ENCODE peak calls at places on chromosomes 6 and 20, in eight cellular contexts. X, W, A, L, K, G, Z and I are unnamed samples.

GRCh38 chr20:36351937-36352336 is 45.8 kb downstream of the DLGAP4 start:
- DNase-seq in X (no peak), Z (no peak), G (no peak), K (no peak), L (no peak), W (no peak), A (no peak), I (no peak)

GRCh38 chr20:4299773-4300172 is 284.4 kb upstream of the RNF24 start:
- DNase-seq in G (no peak), Z (no peak), K (no peak), A (no peak), L (no peak), W (no peak), X (peak), I (no peak)

GRCh38 chr20:20530428-20531151 is 162.7 kb downstream of the INSM1 start:
- DNase-seq in Z (no peak), K (no peak), A (no peak), G (no peak), X (no peak), L (no peak), W (no peak), I (no peak)

GRCh38 chr6:149210376-149210775 is 107.1 kb upstream of the TAB2 start:
- DNase-seq in A (no peak), G (no peak), K (no peak), X (peak), L (no peak), W (peak), Z (no peak), I (no peak)

GRCh38 chr6:144953552-144954240 is 668.6 kb downstream of the UTRN start:
- DNase-seq in K (no peak), L (no peak), Z (no peak), G (no peak), X (peak), A (no peak), W (peak), I (no peak)

GRCh38 chr6:35757461-35758123 is 18.8 kb upstream of the CLPSL2 start:
- DNase-seq in A (no peak), G (no peak), Z (no peak), W (peak), X (peak), K (no peak), L (no peak), I (no peak)

GRCh38 chr6:84278311-84278710 is 50.9 kb upstream of the CEP162 start:
- DNase-seq in L (no peak), G (no peak), X (peak), K (no peak), W (no peak), A (no peak), Z (no peak), I (no peak)

GRCh38 chr6:47209632-47210031 is 100.1 kb downstream of the TNFRSF21 start:
- DNase-seq in K (no peak), L (no peak), X (peak), G (no peak), A (no peak), Z (no peak), W (peak), I (no peak)

GRCh38 chr20:59571591-59572314 is 32.6 kb upstream of the PHACTR3 start:
- DNase-seq in W (peak), G (peak), K (peak), X (peak), L (peak), A (peak), Z (no peak), I (peak)

GRCh38 chr20:12180107-12180661 is 262.5 kb downstream of the BTBD3 start:
- DNase-seq in X (no peak), G (no peak), Z (no peak), A (no peak), W (no peak), L (no peak), K (no peak), I (no peak)

GRCh38 chr6:129660346-129660676 is 49.7 kb downstream of the ARHGAP18 start:
- DNase-seq in K (no peak), G (no peak), Z (no peak), X (no peak), A (no peak), L (no peak), W (no peak), I (no peak)

GRCh38 chr6:159654483-159655098 is 38.5 kb downstream of the SOD2 start:
- DNase-seq in A (no peak), L (no peak), K (no peak), Z (no peak), X (peak), G (no peak), W (peak), I (no peak)

GRCh38 chr6:100342830-100343229 is 121.9 kb downstream of the SIM1 start:
- DNase-seq in K (no peak), X (peak), A (no peak), G (no peak), Z (no peak), L (no peak), W (peak), I (no peak)

GRCh38 chr20:61369731-61370520 is 117.9 kb downstream of the CDH4 start:
- DNase-seq in X (no peak), K (no peak), A (no peak), G (no peak), Z (no peak), L (peak), W (no peak), I (no peak)

GRCh38 chr20:58102744-58103516 is 125.5 kb downstream of the ANKRD60 start:
- DNase-seq in L (no peak), G (no peak), X (no peak), W (no peak), Z (no peak), K (no peak), A (no peak), I (no peak)

GRCh38 chr20:38473353-38473795 is 731 bp downstream of the RALGAPB start:
- DNase-seq in Z (no peak), L (no peak), G (no peak), X (peak), A (no peak), W (no peak), K (no peak), I (no peak)

GRCh38 chr6:118800394-118801071 is 93.4 kb upstream of the ASF1A start:
- DNase-seq in G (peak), Z (peak), X (peak), L (peak), K (peak), W (peak), A (peak), I (peak)

GRCh38 chr6:53906842-53907241 is 112.0 kb downstream of the LRRC1 start:
- DNase-seq in K (no peak), Z (no peak), L (no peak), A (no peak), X (peak), G (no peak), W (peak), I (peak)

GRCh38 chr6:156131221-156131903 is 645.8 kb upstream of the ARID1B start:
- DNase-seq in L (peak), W (no peak), Z (no peak), G (no peak), A (no peak), X (no peak), K (no peak), I (peak)

GRCh38 chr6:138241381-138241780 is 23.1 kb upstream of the PBOV1 start:
- DNase-seq in K (no peak), G (no peak), Z (no peak), A (no peak), W (no peak), L (no peak), X (no peak), I (no peak)

GRCh38 chr6:139369568-139370046 is 4.8 kb downstream of the CITED2 start:
- DNase-seq in G (no peak), X (peak), K (no peak), Z (no peak), L (no peak), W (peak), A (peak), I (no peak)

GRCh38 chr6:145820000-145820399 is 5.4 kb upstream of the FBXO30 start:
- DNase-seq in L (no peak), X (no peak), A (no peak), K (no peak), G (no peak), W (no peak), Z (no peak), I (no peak)

GRCh38 chr6:169604076-169604475 is 97.8 kb downstream of the WDR27 start:
- DNase-seq in L (no peak), X (no peak), Z (no peak), G (no peak), K (no peak), A (no peak), W (peak), I (no peak)

GRCh38 chr6:111258615-111259088 is 171.3 kb downstream of the SLC16A10 start:
- DNase-seq in G (no peak), W (no peak), L (no peak), Z (no peak), X (peak), K (no peak), A (no peak), I (no peak)

GRCh38 chr6:35166160-35166919 is 25.2 kb upstream of the TCP11 start:
- DNase-seq in G (no peak), L (no peak), Z (no peak), W (no peak), X (no peak), A (no peak), K (no peak), I (no peak)

GRCh38 chr6:72946766-72947165 is 278.5 kb downstream of the KHDC1L start:
- DNase-seq in K (no peak), G (no peak), X (peak), W (peak), L (no peak), A (no peak), Z (no peak), I (no peak)

GRCh38 chr6:24991748-24992467 is 56.1 kb upstream of the RIPOR2 start:
- DNase-seq in Z (peak), L (peak), K (no peak), A (peak), W (peak), G (peak), X (peak), I (peak)

GRCh38 chr6:13764996-13765395 is 49.4 kb downstream of the MCUR1 start:
- DNase-seq in W (no peak), K (no peak), G (no peak), Z (no peak), L (no peak), X (no peak), A (no peak), I (no peak)

GRCh38 chr20:4469910-4470309 is 251.8 kb upstream of the PRND start:
- DNase-seq in A (no peak), L (no peak), X (no peak), K (no peak), W (no peak), Z (no peak), G (no peak), I (no peak)

GRCh38 chr6:157879873-157880254 is 56.8 kb downstream of the SNX9 start:
- DNase-seq in X (no peak), A (no peak), Z (no peak), W (no peak), K (no peak), G (no peak), L (no peak), I (no peak)

GRCh38 chr20:33299111-33299603 is 16.1 kb downstream of the BPIFB1 start:
- DNase-seq in Z (peak), A (peak), K (peak), G (peak), L (peak), X (peak), W (peak), I (peak)

GRCh38 chr6:140623498-140623897 is 1249.0 kb upstream of the CITED2 start:
- DNase-seq in K (no peak), W (peak), Z (no peak), G (no peak), L (no peak), X (peak), A (no peak), I (no peak)

GRCh38 chr6:90643366-90643765 is 56.5 kb upstream of the MAP3K7 start:
- DNase-seq in Z (no peak), W (no peak), X (no peak), G (no peak), A (no peak), L (no peak), K (no peak), I (no peak)

GRCh38 chr6:154732538-154732823 is 735 bp upstream of the SCAF8 start:
- DNase-seq in Z (no peak), K (no peak), G (no peak), L (no peak), A (no peak), W (no peak), X (no peak), I (no peak)

GRCh38 chr20:47669489-47669888 is 115.8 kb downstream of the SULF2 start:
- DNase-seq in W (no peak), A (no peak), X (no peak), G (no peak), Z (no peak), L (no peak), K (no peak), I (no peak)

GRCh38 chr6:156174026-156174880 is 602.9 kb upstream of the ARID1B start:
- DNase-seq in W (no peak), X (no peak), L (no peak), A (no peak), G (no peak), Z (no peak), K (no peak), I (no peak)

GRCh38 chr6:150600302-150601017 is 775 bp downstream of the PLEKHG1 start:
- DNase-seq in W (peak), G (peak), K (peak), A (peak), X (peak), Z (peak), L (peak), I (peak)
- TF ChIP-seq CTCF in W (no peak), G (peak), K (peak), A (peak), X (peak), Z (no peak), L (peak), I (peak)

GRCh38 chr6:124684621-124685020 is 277.6 kb upstream of the RNF217 start:
- DNase-seq in K (no peak), A (no peak), L (no peak), Z (no peak), X (peak), G (no peak), W (no peak), I (no peak)
- H3K4me3 ChIP-seq in K (no peak), A (no peak), L (no peak), Z (no peak), X (no peak), G (no peak), W (no peak), I (no peak)

DNA sequence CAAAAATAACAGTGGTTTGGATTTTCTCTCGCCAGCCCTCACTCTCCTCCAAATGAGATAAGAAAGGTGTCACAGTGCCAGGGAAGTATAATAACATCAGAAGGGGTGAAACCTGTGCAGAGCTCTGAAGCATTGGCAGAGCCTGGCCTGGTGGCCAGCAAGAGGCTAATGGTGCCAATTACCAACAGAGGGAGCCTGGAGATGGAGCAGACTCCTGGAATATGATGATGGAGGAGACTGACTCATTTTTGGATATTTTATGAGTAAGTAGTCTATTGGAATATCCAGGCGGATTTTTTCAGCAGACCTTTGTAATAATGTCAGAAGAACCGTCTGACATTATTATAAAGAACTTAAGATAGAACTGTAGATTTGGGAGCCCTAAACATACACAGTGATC is 442.6 kb upstream of the MARCKS start:
- DNase-seq in A (peak), L (no peak), K (no peak), X (peak), Z (no peak), G (peak), W (peak), I (peak)
- TF ChIP-seq CTCF in A (peak), L (no peak), K (peak), X (peak), Z (no peak), G (peak), W (peak), I (no peak)

GRCh38 chr20:25197173-25197869 is 1.8 kb downstream of the ENTPD6 start:
- DNase-seq in A (no peak), X (no peak), Z (no peak), W (no peak), G (no peak), K (no peak), L (peak), I (no peak)

GRCh38 chr20:25195014-25195961 is at the start of gene ENTPD6:
- DNase-seq in G (peak), Z (peak), A (peak), W (peak), X (peak), K (peak), L (peak), I (peak)

GRCh38 chr20:25195962-25196700 is 619 bp downstream of the ENTPD6 start:
- DNase-seq in Z (no peak), A (peak), W (peak), X (no peak), G (no peak), L (no peak), K (no peak), I (peak)

GRCh38 chr20:25197870-25198190 is 2.3 kb downstream of the ENTPD6 start:
- DNase-seq in Z (no peak), X (no peak), W (no peak), L (no peak), A (no peak), K (no peak), G (no peak), I (no peak)

GRCh38 chr20:25196701-25197120 is 1.2 kb downstream of the ENTPD6 start:
- DNase-seq in W (no peak), L (peak), Z (no peak), G (no peak), X (no peak), A (peak), K (no peak), I (no peak)
- H3K4me3 ChIP-seq in W (peak), L (peak), Z (peak), G (peak), X (peak), A (peak), K (peak), I (peak)

GRCh38 chr6:33761922-33762629 is 15.4 kb upstream of the IP6K3 start:
- DNase-seq in A (peak), W (peak), L (peak), X (no peak), G (peak), Z (peak), K (peak), I (peak)
- TF ChIP-seq CTCF in A (peak), W (peak), L (peak), X (peak), G (peak), Z (peak), K (peak), I (peak)

DNA sequence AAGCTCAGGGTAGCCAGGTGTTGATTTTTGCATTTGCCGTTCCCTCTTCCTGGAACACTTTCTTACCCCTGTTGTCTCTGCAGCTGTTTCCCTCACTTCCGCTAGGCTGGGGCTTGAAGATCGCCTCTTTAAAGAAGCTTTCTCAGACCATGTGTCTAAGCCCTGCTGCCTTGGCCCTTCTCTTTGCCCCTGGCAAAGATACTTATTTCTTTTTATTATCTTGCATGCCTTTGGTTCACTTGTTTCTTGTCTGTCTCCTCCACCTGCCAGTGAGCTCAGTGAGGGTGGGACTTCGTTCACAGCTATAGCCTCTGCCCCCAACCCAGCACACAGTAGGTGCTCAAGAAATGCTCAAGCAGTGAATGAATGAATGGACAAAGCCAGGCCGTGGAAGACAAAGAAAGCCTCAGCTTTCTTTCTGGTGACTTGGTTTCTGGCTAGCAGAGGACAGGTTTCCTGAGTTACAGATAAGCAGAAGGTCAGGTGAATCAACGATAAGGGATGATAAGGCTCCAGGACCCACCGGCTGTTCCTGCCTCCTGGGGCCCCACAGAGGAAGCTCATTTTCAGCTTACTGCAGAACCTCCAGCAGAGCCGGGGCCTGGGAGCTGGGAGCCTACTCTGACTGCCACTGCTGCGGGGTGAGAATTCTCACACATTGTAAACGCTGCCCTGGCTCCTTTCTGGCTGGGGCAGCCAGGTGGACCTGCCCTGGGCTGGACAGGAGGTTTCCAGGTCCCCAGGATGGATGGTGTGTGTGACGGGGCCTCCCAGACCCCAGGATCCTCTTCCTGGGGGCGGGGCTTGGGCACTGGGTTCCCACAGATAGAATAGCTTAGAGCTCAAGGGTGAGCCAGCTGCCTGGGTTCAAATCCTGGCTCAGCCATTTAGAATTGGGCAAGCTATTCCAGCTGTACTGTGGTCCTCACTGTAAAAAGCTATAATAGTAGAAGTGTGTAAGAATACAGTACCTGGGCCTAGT is 29.8 kb downstream of the SNAI1 start:
- DNase-seq in X (no peak), K (no peak), W (no peak), G (no peak), A (no peak), Z (no peak), L (no peak), I (no peak)
- H3K4me3 ChIP-seq in X (no peak), K (no peak), W (no peak), G (no peak), A (no peak), Z (no peak), L (no peak), I (no peak)

GRCh38 chr20:2822073-2822472 is 5.9 kb downstream of the TMEM239 start:
- DNase-seq in L (no peak), A (no peak), W (peak), X (peak), Z (no peak), K (no peak), G (no peak), I (peak)
- TF ChIP-seq CTCF in L (no peak), A (no peak), W (no peak), X (no peak), Z (no peak), K (no peak), G (no peak), I (no peak)

DNA sequence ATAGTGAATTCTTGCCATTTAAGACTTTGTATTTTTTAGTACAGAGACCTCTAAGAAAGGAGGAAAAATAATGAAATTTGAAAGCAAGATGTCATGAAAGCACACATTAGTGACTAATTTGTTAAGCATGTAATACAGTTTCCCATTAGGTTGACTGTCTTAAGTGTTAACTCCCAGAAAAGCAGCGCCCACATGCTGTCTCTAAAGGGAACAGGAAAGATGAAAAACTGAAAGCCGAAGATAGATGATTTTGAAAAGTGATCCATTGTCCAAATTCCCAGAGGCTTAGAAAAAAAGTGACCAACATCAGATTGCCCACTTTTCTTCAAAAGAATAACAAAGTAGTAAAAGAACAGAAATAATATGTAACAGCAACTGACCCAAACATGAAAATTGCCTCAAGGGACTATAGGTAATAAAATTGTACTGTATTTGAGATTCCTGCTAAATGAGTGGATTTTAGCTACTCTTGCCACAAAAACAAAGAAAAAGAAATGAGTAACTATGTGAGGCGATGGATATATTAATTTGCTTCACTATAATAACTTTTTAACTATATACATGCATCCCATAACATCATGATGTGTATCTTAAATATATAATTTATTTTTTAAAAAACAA is 83.2 kb upstream of the OGFRL1 start:
- DNase-seq in K (no peak), W (peak), X (peak), A (no peak), Z (no peak), L (no peak), G (no peak), I (no peak)
- H3K4me3 ChIP-seq in K (no peak), W (no peak), X (no peak), A (no peak), Z (no peak), L (no peak), G (no peak), I (no peak)